ENCODE peak calls at places on chromosome 17, in five cellular contexts. C is hippocampal formation, X is tibial nerve, S is NCI-H2081, P is foreskin fibroblast. J is an unnamed sample.

GRCh38 chr17:81685108-81685507 is 1.3 kb downstream of the HGS start:
- DNase-seq in C (no peak), P (peak), X (no peak), S (no peak), J (no peak)

GRCh38 chr17:35161281-35161761 is 13.7 kb downstream of the UNC45B start:
- DNase-seq in C (no peak), S (no peak), X (no peak), P (no peak), J (no peak)

GRCh38 chr17:76772842-76773521 is 35.1 kb downstream of the MFSD11 start:
- DNase-seq in P (peak), C (no peak), S (no peak), X (no peak), J (no peak)

GRCh38 chr17:61862105-61862574 is 1.2 kb downstream of the BRIP1 start:
- DNase-seq in P (no peak), C (no peak), S (no peak), X (no peak), J (no peak)

GRCh38 chr17:82935944-82936767 is 96.3 kb upstream of the ZNF750 start:
- DNase-seq in S (no peak), X (no peak), C (no peak), P (no peak), J (no peak)

GRCh38 chr17:57527437-57528083 is 217.5 kb downstream of the CCDC182 start:
- DNase-seq in C (no peak), X (no peak), S (no peak), P (no peak), J (no peak)

GRCh38 chr17:78667091-78667490 is 89.9 kb upstream of the DNAH17 start:
- DNase-seq in X (no peak), P (no peak), S (no peak), C (no peak), J (no peak)

GRCh38 chr17:58995247-58995940 is 111.3 kb downstream of the TRIM37 start:
- DNase-seq in P (peak), X (no peak), C (no peak), S (no peak), J (no peak)

GRCh38 chr17:39027037-39027436 is 59.8 kb upstream of the FBXO47 start:
- DNase-seq in C (no peak), S (peak), X (peak), P (no peak), J (no peak)

GRCh38 chr17:75240394-75241142 is 20.8 kb downstream of the GGA3 start:
- DNase-seq in S (no peak), C (no peak), X (no peak), P (no peak), J (peak)

GRCh38 chr17:55794681-55795080 is 43.8 kb downstream of the PCTP start:
- DNase-seq in S (no peak), X (no peak), P (no peak), C (no peak), J (no peak)

J was measured in nucleus accumbens.